ENCODE peak calls at places on chromosomes 3 and 15, in four cellular contexts. K is Peyer's patch, H is erythroblast, Q is NCI-H345. N is an unnamed sample.

GRCh38 chr3:108552267-108553159 is 36.7 kb downstream of the CIP2A start:
- DNase-seq in K (no peak), Q (peak; percentile 15), H (peak; percentile 61), N (no peak)

GRCh38 chr15:90019611-90020010 is 18.5 kb downstream of the ZNF710 start:
- DNase-seq in H (no peak), K (no peak), Q (no peak), N (no peak)

GRCh38 chr3:65052101-65052500 is 364.3 kb upstream of the ADAMTS9 start:
- DNase-seq in K (no peak), Q (no peak), H (no peak), N (no peak)

GRCh38 chr3:39196671-39197446 is 4.5 kb upstream of the XIRP1 start:
- DNase-seq in Q (peak; percentile 16), K (no peak), H (no peak), N (no peak)

GRCh38 chr15:52294881-52295420 is 653 bp downstream of the MYO5C start:
- DNase-seq in H (no peak), Q (no peak), K (peak; percentile 53), N (no peak)

GRCh38 chr3:138608322-138609214 is at the start of gene FAIM:
- DNase-seq in Q (peak; percentile 56), H (peak; percentile 78), K (peak; percentile 82), N (peak; percentile 65)

GRCh38 chr3:121913305-121913704 is 19.1 kb downstream of the SLC15A2 start:
- DNase-seq in K (no peak), Q (no peak), H (no peak), N (no peak)

GRCh38 chr3:187498211-187498610 is 130.0 kb downstream of the RTP4 start:
- DNase-seq in Q (no peak), H (no peak), K (no peak), N (no peak)

GRCh38 chr15:70501849-70502248 is 261.5 kb downstream of the UACA start:
- DNase-seq in K (no peak), Q (no peak), H (no peak), N (no peak)

GRCh38 chr3:44477312-44478030 is at the start of gene ZNF445:
- DNase-seq in Q (peak; percentile 75), H (peak; percentile 92), K (peak; percentile 86), N (peak; percentile 80)

GRCh38 chr15:100880139-100880896 is 687 bp downstream of the ALDH1A3 start:
- DNase-seq in K (no peak), Q (no peak), H (no peak), N (no peak)

GRCh38 chr3:155871746-155872158 is 1.3 kb downstream of the GMPS start:
- DNase-seq in Q (peak; percentile 30), H (no peak), K (no peak), N (no peak)

GRCh38 chr15:63261311-63261710 is 16.1 kb upstream of the APH1B start:
- DNase-seq in K (no peak), H (no peak), Q (no peak), N (no peak)

N was measured in left ventricle myocardium inferior.